ENCODE peak calls at places on chromosomes 11 and 22, in ten cellular contexts. I is uterus; O is CD8-positive, alpha-beta T cell; G is mesenchymal stem cell; B is WERI-Rb-1; D is body of pancreas; Z is cardiac muscle cell; U is RWPE1; J is heart right ventricle; K is HCT116. E is an unnamed sample.

GRCh38 chr11:57662893-57663292 is 5.0 kb upstream of the ZDHHC5 start:
- DNase-seq in I (no peak), O (no peak), G (no peak), B (no peak), D (no peak), Z (no peak), U (no peak), J (no peak), K (no peak), E (no peak)

GRCh38 chr22:27641049-27641790 is 160.3 kb downstream of the MN1 start:
- DNase-seq in I (no peak), O (no peak), G (peak; percentile 51), B (no peak), D (no peak), Z (no peak), U (no peak), J (no peak), K (no peak), E (no peak)

GRCh38 chr11:35682230-35683195 is 19.9 kb downstream of the TRIM44 start:
- DNase-seq in I (no peak), O (no peak), G (no peak), B (peak; percentile 64), D (no peak), Z (no peak), U (no peak), J (no peak), K (no peak), E (peak; percentile 13)

GRCh38 chr22:38870791-38871359 is 1.1 kb downstream of the CBX6 start:
- DNase-seq in I (no peak), O (no peak), G (no peak), B (no peak), D (no peak), Z (no peak), U (no peak), J (no peak), K (no peak), E (no peak)

GRCh38 chr11:112769573-112769972 is 191.6 kb upstream of the NCAM1 start:
- DNase-seq in I (no peak), O (no peak), G (no peak), B (no peak), D (no peak), Z (peak; percentile 42), U (no peak), J (no peak), K (no peak), E (no peak)

GRCh38 chr11:27696112-27696511 is 4.1 kb downstream of the BDNF start:
- DNase-seq in I (no peak), O (no peak), G (no peak), B (no peak), D (no peak), Z (no peak), U (no peak), J (no peak), K (no peak), E (no peak)

GRCh38 chr11:134761926-134762247 is 349.8 kb upstream of the B3GAT1 start:
- DNase-seq in I (no peak), O (no peak), G (no peak), B (no peak), D (no peak), Z (no peak), U (no peak), J (no peak), K (no peak), E (no peak)

GRCh38 chr11:12330491-12331231 is 46.7 kb upstream of the PARVA start:
- DNase-seq in I (no peak), O (no peak), G (peak; percentile 11), B (no peak), D (peak; percentile 19), Z (peak; percentile 20), U (no peak), J (no peak), K (no peak), E (peak; percentile 80)

GRCh38 chr11:84825140-84825539 is 802.0 kb downstream of the DLG2 start:
- DNase-seq in I (no peak), O (no peak), G (no peak), B (no peak), D (no peak), Z (no peak), U (no peak), J (no peak), K (no peak), E (no peak)

GRCh38 chr22:36048911-36049677 is 20.5 kb upstream of the RBFOX2 start:
- DNase-seq in I (no peak), O (no peak), G (no peak), B (no peak), D (peak; percentile 13), Z (no peak), U (no peak), J (no peak), K (no peak), E (no peak)

DNA sequence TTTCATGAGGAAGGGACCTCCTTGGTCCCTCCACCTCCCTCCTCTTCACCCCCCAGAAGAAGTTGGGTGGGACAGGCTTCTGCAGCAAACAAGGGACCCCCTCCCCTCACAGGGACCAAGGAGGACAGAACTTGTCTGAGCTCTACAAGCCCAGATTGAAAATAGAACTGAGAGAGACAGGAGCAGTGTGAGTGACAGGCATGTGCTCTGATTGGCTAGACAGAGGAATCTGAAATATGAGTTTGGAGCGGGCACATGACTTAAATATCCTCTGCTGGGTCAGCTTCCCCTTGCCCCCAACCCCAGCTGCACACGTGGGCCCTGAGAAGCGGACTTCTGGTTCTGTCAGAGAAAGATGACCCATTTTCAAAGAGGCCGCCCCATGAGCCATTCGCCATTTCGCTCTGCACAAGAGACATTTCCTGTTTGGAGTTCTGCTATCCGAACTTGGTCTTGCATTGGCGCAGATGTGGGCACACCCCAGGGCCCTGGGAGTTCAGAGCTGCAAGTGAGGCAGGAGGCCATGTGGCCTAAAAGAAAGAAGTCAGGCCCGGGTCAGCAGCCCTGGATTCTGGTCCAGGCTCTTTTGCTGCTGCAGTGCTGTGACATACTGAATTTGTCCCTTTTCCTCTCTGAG is 5.4 kb downstream of the TUBA8 start:
- DNase-seq in I (no peak), O (no peak), G (no peak), B (no peak), D (no peak), Z (no peak), U (no peak), J (no peak), K (no peak), E (no peak)
- H3K27ac ChIP-seq in I (no peak overlapping the region), O (no peak overlapping the region), G (no peak overlapping the region), B (no peak overlapping the region), D (no peak overlapping the region), Z (no peak overlapping the region), U (no peak overlapping the region), J (peak overlapping the region; percentile 40), K (no peak overlapping the region), E (no peak overlapping the region)

DNA sequence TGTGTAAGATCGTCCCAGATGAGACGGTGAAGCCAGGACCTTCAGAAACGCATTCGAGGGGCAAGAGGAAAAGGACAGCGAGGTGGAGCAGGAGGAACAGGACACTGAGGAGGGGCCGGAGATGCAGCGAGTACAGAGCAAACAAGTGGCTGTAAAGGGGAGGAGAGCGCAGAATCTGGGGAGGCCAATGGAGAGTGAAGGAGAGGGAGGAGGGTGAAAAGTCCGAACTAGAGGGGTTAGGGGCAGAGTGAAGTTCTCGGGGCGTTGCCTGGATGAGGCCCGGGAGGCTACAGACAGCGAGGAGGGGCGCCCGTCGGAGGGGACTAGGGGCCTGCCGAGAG is 8.8 kb upstream of the PPIL2 start:
- DNase-seq in I (no peak), O (no peak), G (no peak), B (no peak), D (no peak), Z (no peak), U (no peak), J (no peak), K (no peak), E (no peak)
- H3K27ac ChIP-seq in I (no peak overlapping the region), O (no peak overlapping the region), G (no peak overlapping the region), B (peak overlapping the region; percentile 96), D (no peak overlapping the region), Z (no peak overlapping the region), U (peak overlapping the region; percentile 44), J (no peak overlapping the region), K (peak overlapping the region; percentile 74), E (no peak overlapping the region)

GRCh38 chr11:64164392-64165312 is 1.3 kb downstream of the MACROD1 start:
- DNase-seq in I (no peak), O (no peak), G (no peak), B (no peak), D (peak; percentile 61), Z (peak; percentile 32), U (no peak), J (peak; percentile 65), K (no peak), E (no peak)

GRCh38 chr11:64163951-64164350 is 2.0 kb downstream of the MACROD1 start:
- DNase-seq in I (no peak), O (no peak), G (no peak), B (no peak), D (no peak), Z (no peak), U (no peak), J (no peak), K (no peak), E (no peak)

GRCh38 chr11:64170419-64170818 is 4.5 kb upstream of the MACROD1 start:
- DNase-seq in I (no peak), O (no peak), G (no peak), B (no peak), D (no peak), Z (no peak), U (no peak), J (no peak), K (no peak), E (no peak)

GRCh38 chr11:64165482-64165841 is 451 bp downstream of the MACROD1 start:
- DNase-seq in I (no peak), O (no peak), G (no peak), B (no peak), D (peak; percentile 47), Z (peak; percentile 22), U (no peak), J (peak; percentile 35), K (no peak), E (no peak)

DNA sequence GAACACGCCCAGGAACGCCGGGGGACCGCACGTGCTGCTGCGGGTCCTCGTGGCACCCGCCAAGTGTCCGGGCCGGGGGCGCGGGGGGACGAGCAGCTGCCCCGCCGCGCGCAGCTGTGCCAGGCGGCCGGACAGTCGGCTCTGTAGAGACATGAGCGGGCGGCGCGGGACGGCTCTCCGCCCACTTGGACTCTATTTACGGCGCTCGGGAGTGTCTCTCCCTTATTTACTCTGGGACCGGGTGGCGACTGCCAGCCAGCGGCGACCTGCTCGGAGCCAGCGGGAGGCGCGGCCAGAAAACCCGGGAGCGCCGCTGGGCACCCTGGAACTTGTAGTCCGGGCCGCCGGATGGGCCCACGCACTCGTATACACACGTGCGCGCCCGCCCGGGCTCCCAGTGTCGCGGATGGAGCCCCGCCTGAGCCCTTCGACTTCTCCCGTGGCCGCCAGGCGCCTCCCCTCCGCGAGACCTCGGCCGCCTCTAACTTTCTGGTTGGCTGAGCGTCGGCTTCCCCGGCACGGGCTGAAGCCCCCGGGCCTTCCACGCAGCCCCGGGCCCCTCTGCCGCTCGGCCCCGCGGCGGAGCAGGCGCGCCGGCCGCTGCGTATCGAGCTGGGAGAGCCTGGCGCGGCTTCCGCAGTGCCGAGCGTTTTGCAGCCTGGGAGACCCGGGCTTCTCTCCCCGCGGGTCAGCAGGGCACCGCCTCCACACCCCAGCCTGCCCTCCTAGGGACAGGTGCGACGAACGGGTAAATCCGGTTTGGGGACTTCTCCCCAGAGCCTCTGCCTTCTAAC is at the start of gene MACROD1:
- DNase-seq in I (peak; percentile 79), O (peak; percentile 68), G (peak; percentile 90), B (peak; percentile 90), D (peak; percentile 96), Z (peak; percentile 87), U (peak; percentile 79), J (peak; percentile 88), K (peak; percentile 71), E (no peak)
- H3K27ac ChIP-seq in I (peak within 1 kb of the TSS; percentile 68), O (peak within 1 kb of the TSS; percentile 34), G (no peak within 1 kb of the TSS), B (peak within 1 kb of the TSS; percentile 79), D (peak within 1 kb of the TSS; percentile 95), Z (peak within 1 kb of the TSS; percentile 14), U (peak within 1 kb of the TSS; percentile 82), J (peak within 1 kb of the TSS; percentile 66), K (peak within 1 kb of the TSS; percentile 85), E (peak within 1 kb of the TSS; percentile 36)

GRCh38 chr11:79237676-79238075 is 203.2 kb downstream of the TENM4 start:
- DNase-seq in I (peak; percentile 22), O (no peak), G (peak; percentile 53), B (no peak), D (no peak), Z (peak; percentile 15), U (no peak), J (no peak), K (no peak), E (no peak)
- H3K27ac ChIP-seq in I (peak overlapping the region; percentile 61), O (no peak overlapping the region), G (peak overlapping the region; percentile 82), B (no peak overlapping the region), D (peak overlapping the region; percentile 50), Z (no peak overlapping the region), U (no peak overlapping the region), J (no peak overlapping the region), K (no peak overlapping the region), E (no peak overlapping the region)